ENCODE peak calls at places on chromosomes 6 and 20, in eight cellular contexts. One of them, this sample, is unnamed. For H3K36me3, the result is how much of the 10 kb centered on the place peaks cover.

GRCh38 chr6:170295519-170296422 is 4.9 kb upstream of the DLL1 start:
- DNase-seq in fibroblast of lung: no peak
- DNase-seq in thyroid gland: no peak
- DNase-seq in adipocyte: peak
- DNase-seq in uterus: no peak
- DNase-seq in tibial nerve: no peak
- DNase-seq in brain microvascular endothelial cell: no peak
- DNase-seq in pancreas: peak
- DNase-seq in this sample: peak

GRCh38 chr6:102907181-102907580 is 1513.7 kb downstream of the GRIK2 start:
- DNase-seq in fibroblast of lung: no peak
- DNase-seq in thyroid gland: no peak
- DNase-seq in adipocyte: no peak
- DNase-seq in uterus: no peak
- DNase-seq in tibial nerve: no peak
- DNase-seq in brain microvascular endothelial cell: no peak
- DNase-seq in pancreas: no peak
- DNase-seq in this sample: no peak

GRCh38 chr6:147166360-147166944 is 37.8 kb upstream of the STXBP5 start:
- DNase-seq in fibroblast of lung: peak
- DNase-seq in thyroid gland: no peak
- DNase-seq in adipocyte: peak
- DNase-seq in uterus: no peak
- DNase-seq in tibial nerve: no peak
- DNase-seq in brain microvascular endothelial cell: peak
- DNase-seq in pancreas: no peak
- DNase-seq in this sample: no peak

GRCh38 chr6:149910721-149911151 is 12.2 kb downstream of the RAET1G start:
- DNase-seq in fibroblast of lung: no peak
- DNase-seq in thyroid gland: no peak
- DNase-seq in adipocyte: no peak
- DNase-seq in uterus: no peak
- DNase-seq in tibial nerve: no peak
- DNase-seq in brain microvascular endothelial cell: no peak
- DNase-seq in pancreas: no peak
- DNase-seq in this sample: no peak

GRCh38 chr6:87436435-87436834 is 28.7 kb downstream of the CFAP206 start:
- DNase-seq in fibroblast of lung: peak
- DNase-seq in thyroid gland: peak
- DNase-seq in adipocyte: peak
- DNase-seq in uterus: peak
- DNase-seq in tibial nerve: peak
- DNase-seq in brain microvascular endothelial cell: peak
- DNase-seq in pancreas: peak
- DNase-seq in this sample: peak

GRCh38 chr6:130964289-130964688 is 98.8 kb downstream of the EPB41L2 start:
- DNase-seq in fibroblast of lung: no peak
- DNase-seq in thyroid gland: no peak
- DNase-seq in adipocyte: no peak
- DNase-seq in uterus: no peak
- DNase-seq in tibial nerve: no peak
- DNase-seq in brain microvascular endothelial cell: no peak
- DNase-seq in pancreas: no peak
- DNase-seq in this sample: no peak

GRCh38 chr20:48126227-48126740 is 341.0 kb upstream of the SULF2 start:
- DNase-seq in fibroblast of lung: no peak
- DNase-seq in thyroid gland: no peak
- DNase-seq in adipocyte: no peak
- DNase-seq in uterus: no peak
- DNase-seq in tibial nerve: no peak
- DNase-seq in brain microvascular endothelial cell: no peak
- DNase-seq in pancreas: no peak
- DNase-seq in this sample: no peak

GRCh38 chr6:30092852-30093543 is 17.4 kb upstream of the RNF39 start:
- DNase-seq in fibroblast of lung: no peak
- DNase-seq in thyroid gland: no peak
- DNase-seq in adipocyte: no peak
- DNase-seq in uterus: no peak
- DNase-seq in tibial nerve: no peak
- DNase-seq in brain microvascular endothelial cell: no peak
- DNase-seq in pancreas: no peak
- DNase-seq in this sample: no peak

GRCh38 chr20:20364747-20365558 is 3.0 kb upstream of the INSM1 start:
- DNase-seq in fibroblast of lung: no peak
- DNase-seq in thyroid gland: no peak
- DNase-seq in adipocyte: no peak
- DNase-seq in uterus: no peak
- DNase-seq in tibial nerve: no peak
- DNase-seq in brain microvascular endothelial cell: no peak
- DNase-seq in pancreas: no peak
- DNase-seq in this sample: no peak

GRCh38 chr6:29797966-29798365 is 29.7 kb upstream of the HLA-G start:
- DNase-seq in fibroblast of lung: no peak
- DNase-seq in thyroid gland: no peak
- DNase-seq in adipocyte: no peak
- DNase-seq in uterus: no peak
- DNase-seq in tibial nerve: no peak
- DNase-seq in brain microvascular endothelial cell: no peak
- DNase-seq in pancreas: no peak
- DNase-seq in this sample: no peak

GRCh38 chr20:56088381-56088780 is 83.1 kb upstream of the CBLN4 start:
- DNase-seq in fibroblast of lung: no peak
- DNase-seq in thyroid gland: no peak
- DNase-seq in adipocyte: no peak
- DNase-seq in uterus: no peak
- DNase-seq in tibial nerve: no peak
- DNase-seq in brain microvascular endothelial cell: no peak
- DNase-seq in pancreas: no peak
- DNase-seq in this sample: no peak

GRCh38 chr20:37807901-37808751 is 94.8 kb upstream of the VSTM2L start:
- DNase-seq in fibroblast of lung: no peak
- DNase-seq in thyroid gland: no peak
- DNase-seq in adipocyte: no peak
- DNase-seq in uterus: no peak
- DNase-seq in tibial nerve: no peak
- DNase-seq in brain microvascular endothelial cell: no peak
- DNase-seq in pancreas: no peak
- DNase-seq in this sample: no peak

GRCh38 chr20:57062696-57063270 is 203.7 kb downstream of the BMP7 start:
- DNase-seq in fibroblast of lung: no peak
- DNase-seq in thyroid gland: no peak
- DNase-seq in adipocyte: no peak
- DNase-seq in uterus: no peak
- DNase-seq in tibial nerve: no peak
- DNase-seq in brain microvascular endothelial cell: no peak
- DNase-seq in pancreas: no peak
- DNase-seq in this sample: no peak

GRCh38 chr20:12262747-12263146 is 345.1 kb downstream of the BTBD3 start:
- DNase-seq in fibroblast of lung: peak
- DNase-seq in thyroid gland: no peak
- DNase-seq in adipocyte: no peak
- DNase-seq in uterus: no peak
- DNase-seq in tibial nerve: no peak
- DNase-seq in brain microvascular endothelial cell: no peak
- DNase-seq in pancreas: no peak
- DNase-seq in this sample: no peak

GRCh38 chr6:17470209-17470952 is 77.0 kb downstream of the CAP2 start:
- DNase-seq in fibroblast of lung: peak
- DNase-seq in thyroid gland: no peak
- DNase-seq in adipocyte: peak
- DNase-seq in uterus: peak
- DNase-seq in tibial nerve: no peak
- DNase-seq in brain microvascular endothelial cell: no peak
- DNase-seq in pancreas: no peak
- DNase-seq in this sample: no peak

GRCh38 chr6:5379647-5380242 is 118.4 kb downstream of the FARS2 start:
- DNase-seq in fibroblast of lung: peak
- DNase-seq in thyroid gland: no peak
- DNase-seq in adipocyte: peak
- DNase-seq in uterus: no peak
- DNase-seq in tibial nerve: no peak
- DNase-seq in brain microvascular endothelial cell: peak
- DNase-seq in pancreas: no peak
- DNase-seq in this sample: peak

GRCh38 chr6:91669154-91669903 is 1082.5 kb upstream of the MAP3K7 start:
- DNase-seq in fibroblast of lung: peak
- DNase-seq in thyroid gland: no peak
- DNase-seq in adipocyte: no peak
- DNase-seq in uterus: no peak
- DNase-seq in tibial nerve: no peak
- DNase-seq in brain microvascular endothelial cell: no peak
- DNase-seq in pancreas: no peak
- DNase-seq in this sample: no peak

GRCh38 chr6:36227379-36228344 is 31.1 kb downstream of the BRPF3 start:
- DNase-seq in fibroblast of lung: no peak
- DNase-seq in thyroid gland: no peak
- DNase-seq in adipocyte: no peak
- DNase-seq in uterus: no peak
- DNase-seq in tibial nerve: no peak
- DNase-seq in brain microvascular endothelial cell: no peak
- DNase-seq in pancreas: no peak
- DNase-seq in this sample: peak

GRCh38 chr6:40436685-40437604 is 150.2 kb downstream of the LRFN2 start:
- DNase-seq in fibroblast of lung: no peak
- DNase-seq in thyroid gland: no peak
- DNase-seq in adipocyte: peak
- DNase-seq in uterus: no peak
- DNase-seq in tibial nerve: no peak
- DNase-seq in brain microvascular endothelial cell: peak
- DNase-seq in pancreas: no peak
- DNase-seq in this sample: peak

GRCh38 chr6:16239090-16239797 is 857 bp downstream of the GMPR start:
- DNase-seq in fibroblast of lung: peak
- DNase-seq in thyroid gland: peak
- DNase-seq in adipocyte: peak
- DNase-seq in uterus: peak
- DNase-seq in tibial nerve: peak
- DNase-seq in brain microvascular endothelial cell: peak
- DNase-seq in pancreas: no peak
- DNase-seq in this sample: no peak

DNA sequence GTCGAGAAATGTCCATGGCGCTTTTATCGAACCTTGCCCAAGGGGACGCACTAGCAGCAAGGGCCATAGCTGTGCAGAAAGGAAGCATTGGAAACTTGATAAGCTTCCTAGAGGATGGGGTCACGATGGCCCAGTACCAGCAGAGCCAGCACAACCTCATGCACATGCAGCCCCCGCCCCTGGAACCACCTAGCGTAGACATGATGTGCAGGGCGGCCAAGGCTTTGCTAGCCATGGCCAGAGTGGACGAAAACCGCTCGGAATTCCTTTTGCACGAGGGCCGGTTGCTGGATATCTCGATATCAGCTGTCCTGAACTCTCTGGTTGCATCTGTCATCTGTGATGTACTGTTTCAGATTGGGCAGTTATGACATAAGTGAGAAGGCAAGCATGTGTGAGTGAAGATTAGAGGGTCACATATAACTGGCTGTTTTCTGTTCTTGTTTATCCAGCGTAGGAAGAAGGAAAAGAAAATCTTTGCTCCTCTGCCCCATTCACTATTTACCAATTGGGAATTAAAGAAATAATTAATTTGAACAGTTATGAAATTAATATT is 115.7 kb downstream of the TMEM242 start:
- DNase-seq in fibroblast of lung: no peak
- DNase-seq in thyroid gland: no peak
- DNase-seq in adipocyte: no peak
- DNase-seq in uterus: no peak
- DNase-seq in tibial nerve: no peak
- DNase-seq in brain microvascular endothelial cell: no peak
- DNase-seq in pancreas: no peak
- DNase-seq in this sample: no peak
- H3K36me3 ChIP-seq in fibroblast of lung: under half
- H3K36me3 ChIP-seq in thyroid gland: under half
- H3K36me3 ChIP-seq in adipocyte: under half
- H3K36me3 ChIP-seq in uterus: under half
- H3K36me3 ChIP-seq in tibial nerve: half or more
- H3K36me3 ChIP-seq in brain microvascular endothelial cell: under half
- H3K36me3 ChIP-seq in pancreas: under half
- H3K36me3 ChIP-seq in this sample: under half

GRCh38 chr20:10662661-10663458 is 10.9 kb downstream of the JAG1 start:
- DNase-seq in fibroblast of lung: no peak
- DNase-seq in thyroid gland: no peak
- DNase-seq in adipocyte: no peak
- DNase-seq in uterus: peak
- DNase-seq in tibial nerve: no peak
- DNase-seq in brain microvascular endothelial cell: no peak
- DNase-seq in pancreas: no peak
- DNase-seq in this sample: no peak
- H3K36me3 ChIP-seq in fibroblast of lung: under half
- H3K36me3 ChIP-seq in thyroid gland: under half
- H3K36me3 ChIP-seq in adipocyte: half or more
- H3K36me3 ChIP-seq in uterus: under half
- H3K36me3 ChIP-seq in tibial nerve: under half
- H3K36me3 ChIP-seq in brain microvascular endothelial cell: half or more
- H3K36me3 ChIP-seq in pancreas: under half
- H3K36me3 ChIP-seq in this sample: under half

GRCh38 chr6:127447780-127448179 is 11.4 kb downstream of the KIAA0408 start:
- DNase-seq in fibroblast of lung: no peak
- DNase-seq in thyroid gland: no peak
- DNase-seq in adipocyte: no peak
- DNase-seq in uterus: no peak
- DNase-seq in tibial nerve: no peak
- DNase-seq in brain microvascular endothelial cell: no peak
- DNase-seq in pancreas: no peak
- DNase-seq in this sample: no peak

GRCh38 chr6:127446356-127446755 is 12.8 kb downstream of the KIAA0408 start:
- DNase-seq in fibroblast of lung: peak
- DNase-seq in thyroid gland: no peak
- DNase-seq in adipocyte: no peak
- DNase-seq in uterus: no peak
- DNase-seq in tibial nerve: no peak
- DNase-seq in brain microvascular endothelial cell: no peak
- DNase-seq in pancreas: no peak
- DNase-seq in this sample: no peak

DNA sequence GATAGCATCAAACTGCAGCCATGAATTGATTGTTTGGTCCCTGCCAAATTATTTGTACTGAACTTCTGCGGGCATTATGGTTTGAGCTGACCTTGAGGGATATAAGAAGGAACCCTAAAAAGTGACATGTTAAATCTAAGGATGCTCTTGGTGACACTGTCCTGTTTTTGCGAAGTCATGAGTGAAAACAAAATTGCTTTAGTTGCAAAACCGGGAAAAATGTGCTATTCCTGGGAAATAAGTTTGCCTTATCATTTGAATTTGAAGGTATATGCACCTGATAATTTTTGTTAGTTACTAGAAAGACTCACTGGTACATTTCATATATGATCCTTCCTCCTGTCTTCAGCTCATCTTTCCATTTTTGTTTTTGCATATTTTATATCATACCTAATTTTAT is 7.8 kb downstream of the KIAA0408 start:
- DNase-seq in fibroblast of lung: no peak
- DNase-seq in thyroid gland: no peak
- DNase-seq in adipocyte: no peak
- DNase-seq in uterus: no peak
- DNase-seq in tibial nerve: no peak
- DNase-seq in brain microvascular endothelial cell: no peak
- DNase-seq in pancreas: no peak
- DNase-seq in this sample: no peak
- H3K36me3 ChIP-seq in fibroblast of lung: under half
- H3K36me3 ChIP-seq in thyroid gland: under half
- H3K36me3 ChIP-seq in adipocyte: under half
- H3K36me3 ChIP-seq in uterus: under half
- H3K36me3 ChIP-seq in tibial nerve: under half
- H3K36me3 ChIP-seq in brain microvascular endothelial cell: under half
- H3K36me3 ChIP-seq in pancreas: under half
- H3K36me3 ChIP-seq in this sample: under half

GRCh38 chr20:50277064-50277415 is 86.4 kb downstream of the CEBPB start:
- DNase-seq in fibroblast of lung: no peak
- DNase-seq in thyroid gland: peak
- DNase-seq in adipocyte: no peak
- DNase-seq in uterus: no peak
- DNase-seq in tibial nerve: no peak
- DNase-seq in brain microvascular endothelial cell: no peak
- DNase-seq in pancreas: no peak
- DNase-seq in this sample: no peak
- H3K36me3 ChIP-seq in fibroblast of lung: under half
- H3K36me3 ChIP-seq in thyroid gland: under half
- H3K36me3 ChIP-seq in adipocyte: under half
- H3K36me3 ChIP-seq in uterus: under half
- H3K36me3 ChIP-seq in tibial nerve: under half
- H3K36me3 ChIP-seq in brain microvascular endothelial cell: under half
- H3K36me3 ChIP-seq in pancreas: under half
- H3K36me3 ChIP-seq in this sample: under half

This sample was measured in bronchial epithelial cell.